ENCODE peak calls at places on chromosomes 3 and 15, in ten cellular contexts. P, I, H, M, J, C, O, K, T and U are unnamed samples.

GRCh38 chr15:88627463-88627862 is 6.3 kb downstream of the AEN start:
- DNase-seq in O (no peak), K (no peak), P (no peak), C (no peak), J (no peak), I (no peak), M (no peak), T (no peak), H (no peak), U (no peak)

GRCh38 chr3:152524198-152525140 is 255.7 kb downstream of the MBNL1 start:
- DNase-seq in M (no peak), O (no peak), K (no peak), T (no peak), C (no peak), H (no peak), I (peak; percentile 69), P (peak; percentile 76), J (no peak), U (no peak)

GRCh38 chr3:82087958-82088357 is 326.5 kb upstream of the GBE1 start:
- DNase-seq in K (no peak), P (no peak), C (no peak), J (no peak), H (no peak), M (no peak), T (no peak), O (no peak), I (peak; percentile 85), U (no peak)

GRCh38 chr3:52781741-52782140 is 4.3 kb downstream of the ITIH1 start:
- DNase-seq in H (no peak), T (no peak), J (peak; percentile 24), M (peak; percentile 43), C (no peak), K (no peak), I (no peak), P (no peak), O (no peak), U (no peak)

GRCh38 chr15:77311618-77312398 is 108.1 kb downstream of the PEAK1 start:
- DNase-seq in H (no peak), P (no peak), J (no peak), I (no peak), O (no peak), T (no peak), M (no peak), K (no peak), C (no peak), U (no peak)

GRCh38 chr15:96774216-96774615 is 443.7 kb downstream of the NR2F2 start:
- DNase-seq in H (no peak), C (no peak), K (no peak), M (no peak), P (no peak), O (no peak), J (no peak), I (no peak), T (no peak), U (no peak)

GRCh38 chr3:47661121-47661752 is 82.6 kb upstream of the CSPG5 start:
- DNase-seq in M (no peak), K (peak; percentile 68), I (peak; percentile 66), C (no peak), H (peak; percentile 38), P (no peak), O (no peak), J (no peak), T (peak; percentile 33), U (no peak)

GRCh38 chr15:56934269-56934668 is 15.8 kb downstream of the TCF12 start:
- DNase-seq in H (no peak), J (no peak), I (peak; percentile 26), O (no peak), P (no peak), T (no peak), K (no peak), C (no peak), M (no peak), U (no peak)

DNA sequence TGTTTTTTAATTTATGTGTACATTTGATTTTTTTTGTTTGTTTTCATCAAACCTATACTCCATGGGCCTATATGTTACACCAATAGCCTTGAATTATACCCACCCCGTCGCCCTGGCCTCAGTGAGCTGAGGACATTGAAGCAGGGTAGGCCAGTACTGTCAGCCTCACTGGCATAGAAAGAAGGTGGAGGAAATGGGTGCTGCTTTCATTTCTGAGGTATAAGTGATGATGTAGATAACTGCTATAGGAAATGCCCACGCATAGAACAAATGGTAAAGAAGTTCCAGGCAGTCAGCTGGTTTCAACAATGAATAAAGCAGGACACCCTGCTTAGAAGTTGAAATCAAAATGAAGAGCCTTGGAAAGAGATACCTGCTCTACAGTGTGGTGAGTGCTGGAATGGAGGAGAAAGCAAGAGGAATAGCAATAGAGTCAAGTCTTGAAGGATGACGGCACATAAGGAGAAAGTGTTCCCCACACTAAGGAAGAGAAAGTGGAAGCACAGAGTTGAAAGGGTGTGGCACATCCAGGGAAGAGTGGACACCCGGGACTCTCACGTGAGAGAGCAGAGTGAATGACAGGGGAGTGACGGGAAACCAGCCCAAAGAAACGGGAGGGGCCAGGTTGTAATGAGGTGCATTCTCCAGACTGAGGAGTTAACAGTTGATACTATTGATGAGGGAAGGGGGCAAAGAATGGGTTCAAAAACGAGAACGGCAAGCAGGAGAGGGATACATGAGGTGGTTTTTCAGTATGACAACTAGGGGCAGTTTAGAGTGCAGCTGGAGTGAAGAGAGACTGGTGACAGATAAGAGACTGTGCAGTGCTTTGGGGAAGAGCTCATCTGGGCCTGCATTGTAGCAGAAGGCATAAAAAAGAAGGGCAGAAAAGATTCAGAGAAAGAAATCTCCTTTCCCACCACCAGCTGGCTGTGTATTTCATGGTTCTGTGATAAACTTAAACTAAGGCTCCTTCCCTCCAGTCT is 70.5 kb downstream of the KLHL25 start:
- DNase-seq in T (no peak), O (no peak), I (no peak), P (no peak), M (no peak), J (no peak), H (no peak), K (no peak), C (no peak), U (no peak)
- H3K27ac ChIP-seq in T (peak overlapping the region; percentile 81), O (no peak overlapping the region), I (no peak overlapping the region), P (peak overlapping the region; percentile 43), M (peak overlapping the region; percentile 43), J (no peak overlapping the region), H (no peak overlapping the region), K (no peak overlapping the region), C (peak overlapping the region; percentile 54), U (peak overlapping the region; percentile 60)

GRCh38 chr3:45992820-45993219 is 2.8 kb downstream of the FYCO1 start:
- DNase-seq in P (no peak), C (no peak), I (no peak), O (no peak), J (no peak), M (no peak), T (no peak), K (no peak), H (no peak), U (no peak)
- H3K27ac ChIP-seq in P (no peak overlapping the region), C (no peak overlapping the region), I (no peak overlapping the region), O (no peak overlapping the region), J (no peak overlapping the region), M (peak overlapping the region; percentile 94), T (peak overlapping the region; percentile 96), K (no peak overlapping the region), H (no peak overlapping the region), U (peak overlapping the region; percentile 97)

GRCh38 chr15:74873036-74873755 is at the start of gene SCAMP2:
- DNase-seq in T (peak; percentile 97), H (peak; percentile 99), C (peak; percentile 92), I (peak; percentile 93), P (peak; percentile 97), M (peak; percentile 98), O (peak; percentile 39), J (peak; percentile 98), K (peak; percentile 95), U (peak; percentile 96)

GRCh38 chr15:74870496-74871213 is 2.5 kb downstream of the SCAMP2 start:
- DNase-seq in I (no peak), H (no peak), M (no peak), T (no peak), J (no peak), P (no peak), O (no peak), K (no peak), C (peak; percentile 69), U (no peak)

GRCh38 chr15:74872702-74873035 is 496 bp downstream of the SCAMP2 start:
- DNase-seq in P (no peak), O (peak; percentile 87), I (no peak), C (no peak), T (no peak), J (no peak), H (no peak), K (no peak), M (no peak), U (no peak)

GRCh38 chr15:74869726-74870407 is 3.3 kb downstream of the SCAMP2 start:
- DNase-seq in I (no peak), H (no peak), T (peak; percentile 78), O (no peak), C (peak; percentile 56), J (no peak), M (no peak), P (peak; percentile 37), K (peak; percentile 36), U (peak; percentile 59)

DNA sequence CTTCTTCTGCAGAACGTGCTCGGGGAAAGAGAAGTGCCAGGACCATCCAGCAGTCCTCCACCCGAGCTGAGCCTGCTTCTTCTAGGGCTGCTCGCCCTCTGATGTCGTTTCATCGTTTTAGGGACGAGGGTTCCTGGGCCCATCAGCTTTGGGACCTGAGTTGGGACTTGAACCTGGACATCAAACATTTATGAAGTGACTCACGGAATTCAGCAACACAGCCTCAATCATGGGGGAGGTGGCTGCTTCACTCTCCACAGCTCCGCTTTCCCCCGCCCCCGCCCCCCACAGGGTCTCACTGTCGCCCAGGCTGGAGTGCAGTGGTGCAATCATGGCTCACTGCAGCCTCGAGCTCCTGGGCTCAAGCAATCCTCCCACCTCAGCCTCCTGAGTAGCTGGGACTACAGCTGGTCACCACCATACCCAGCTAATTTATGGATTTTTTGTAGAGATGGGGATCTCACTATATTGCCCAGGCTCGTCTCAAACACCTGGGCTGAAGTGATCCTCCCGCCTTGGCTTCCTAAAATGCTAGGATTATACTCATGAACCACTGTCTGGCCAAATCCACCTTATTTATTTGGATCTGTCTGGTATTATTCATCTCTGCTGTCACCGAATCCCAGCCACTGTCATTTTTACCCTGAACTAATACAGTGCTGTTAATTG is 725 bp upstream of the SCAMP2 start:
- DNase-seq in J (no peak), M (no peak), I (no peak), P (peak; percentile 45), K (no peak), C (peak; percentile 24), O (no peak), H (peak; percentile 65), T (no peak), U (no peak)
- H3K27ac ChIP-seq in J (no peak overlapping the region), M (no peak overlapping the region), I (no peak overlapping the region), P (no peak overlapping the region), K (peak overlapping the region; percentile 89), C (peak overlapping the region; percentile 91), O (no peak overlapping the region), H (peak overlapping the region; percentile 87), T (peak overlapping the region; percentile 94), U (peak overlapping the region; percentile 94)

DNA sequence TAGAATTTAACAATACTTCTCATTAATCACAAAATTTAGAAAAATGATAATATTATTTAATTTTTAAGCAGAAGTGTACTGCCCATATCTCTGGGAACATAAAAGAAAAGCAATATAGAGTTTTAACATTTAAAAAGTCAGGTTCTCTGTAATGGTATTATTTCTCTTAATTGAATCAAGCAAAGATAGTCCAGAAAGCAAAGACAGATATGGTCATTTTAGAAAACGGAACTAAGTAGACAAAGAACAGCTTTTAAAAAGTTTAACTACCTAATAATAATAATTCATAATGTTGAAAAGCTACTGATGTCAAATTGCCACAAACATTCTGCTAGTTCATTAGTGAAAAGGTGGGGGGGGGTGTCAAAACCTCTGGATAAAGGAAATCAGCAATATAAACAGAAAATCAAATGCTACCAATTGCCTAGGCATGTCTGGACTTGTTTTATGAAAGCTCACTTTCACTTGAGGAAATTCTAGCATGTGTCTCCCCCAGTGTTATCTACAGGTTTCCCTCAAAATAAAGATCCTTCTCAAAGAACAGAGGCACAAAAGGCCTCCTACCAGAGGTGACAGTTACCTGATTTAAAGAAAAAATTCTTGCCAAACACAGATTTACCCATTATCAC is 1.7 kb downstream of the ZMAT3 start:
- DNase-seq in T (no peak), P (no peak), O (no peak), M (no peak), C (no peak), K (no peak), I (no peak), H (no peak), J (no peak), U (no peak)
- H3K27ac ChIP-seq in T (no peak overlapping the region), P (no peak overlapping the region), O (no peak overlapping the region), M (no peak overlapping the region), C (peak overlapping the region; percentile 2), K (no peak overlapping the region), I (peak overlapping the region; percentile 83), H (peak overlapping the region; percentile 85), J (no peak overlapping the region), U (no peak overlapping the region)